ENCODE peak calls at places on chromosomes 4 and X, in ten cellular contexts. A is left ventricle myocardium inferior, J is fibroblast of pulmonary artery, X is PC-3, Y is HCT116, Q is cardiac fibroblast, G is astrocyte of the spinal cord, V is uterus, U is ascending aorta, H is mesothelial cell of epicardium. W is an unnamed sample.

GRCh38 chr4:3802571-3803474 is 36.6 kb downstream of the ADRA2C start:
- DNase-seq in Y (no peak), H (no peak), Q (no peak), A (no peak), J (no peak), V (no peak), U (no peak), G (no peak), X (no peak), W (no peak)

GRCh38 chr4:184347251-184348239 is 126.8 kb downstream of the IRF2 start:
- DNase-seq in Y (no peak), Q (peak; percentile 59), U (no peak), X (peak; percentile 68), A (peak; percentile 37), H (no peak), J (peak; percentile 52), V (no peak), G (peak; percentile 56), W (peak; percentile 73)

GRCh38 chr4:154744341-154744948 is 645 bp downstream of the LRAT start:
- DNase-seq in Q (no peak), G (no peak), H (no peak), A (no peak), J (no peak), Y (no peak), X (no peak), U (no peak), V (no peak), W (no peak)

GRCh38 chr4:3673176-3673575 is 93.0 kb upstream of the ADRA2C start:
- DNase-seq in U (no peak), Y (no peak), H (no peak), A (no peak), Q (no peak), G (no peak), X (no peak), J (no peak), V (peak; percentile 6), W (no peak)

GRCh38 chr4:36386691-36387090 is 105.3 kb downstream of the DTHD1 start:
- DNase-seq in H (no peak), Q (no peak), A (no peak), X (no peak), G (no peak), V (no peak), U (no peak), J (no peak), Y (no peak), W (no peak)

GRCh38 chrX:77899081-77899828 is at the start of gene COX7B:
- DNase-seq in X (peak; percentile 99), V (peak; percentile 83), U (no peak), A (no peak), G (peak; percentile 97), Y (peak; percentile 94), J (peak; percentile 98), Q (peak; percentile 98), H (peak; percentile 49), W (peak; percentile 49)

GRCh38 chr4:111334356-111334755 is 711.5 kb upstream of the PITX2 start:
- DNase-seq in J (no peak), V (no peak), Y (no peak), Q (no peak), H (no peak), X (no peak), G (no peak), A (no peak), U (no peak), W (no peak)

GRCh38 chr4:179709961-179710624 is 2267.9 kb upstream of the AGA start:
- DNase-seq in V (no peak), J (no peak), Y (no peak), X (no peak), U (no peak), A (no peak), Q (no peak), H (no peak), G (no peak), W (no peak)

GRCh38 chr4:88823058-88823919 is 125.7 kb upstream of the NAP1L5 start:
- DNase-seq in G (peak; percentile 98), V (peak; percentile 94), A (peak; percentile 88), H (peak; percentile 68), J (peak; percentile 98), U (peak; percentile 76), Y (peak; percentile 29), X (peak; percentile 87), Q (peak; percentile 95), W (peak; percentile 59)

GRCh38 chrX:56765816-56766553 is 36.9 kb downstream of the NBDY start:
- DNase-seq in Y (no peak), H (no peak), V (no peak), Q (peak; percentile 15), J (peak; percentile 6), A (no peak), G (no peak), U (no peak), X (no peak), W (peak; percentile 40)

GRCh38 chr4:123350191-123350544 is 46.4 kb upstream of the SPRY1 start:
- DNase-seq in V (no peak), Y (peak; percentile 16), H (no peak), U (no peak), X (peak; percentile 25), A (no peak), Q (peak; percentile 32), G (peak; percentile 11), J (peak; percentile 51), W (no peak)
- TF ChIP-seq CTCF in V (no peak), Y (no peak), H (no peak), U (no peak), X (peak; percentile 34), A (no peak), Q (no peak), G (no peak), J (no peak), W (no peak)

GRCh38 chr4:186146443-186146842 is 41.9 kb downstream of the FAM149A start:
- DNase-seq in Y (no peak), V (no peak), G (no peak), H (no peak), J (no peak), U (no peak), X (no peak), A (no peak), Q (no peak), W (no peak)

GRCh38 chr4:186150926-186151325 is 40.4 kb upstream of the CYP4V2 start:
- DNase-seq in H (no peak), U (no peak), X (no peak), Q (no peak), A (no peak), J (no peak), G (no peak), V (no peak), Y (no peak), W (no peak)

GRCh38 chr4:186151499-186151898 is 39.9 kb upstream of the CYP4V2 start:
- DNase-seq in U (no peak), H (no peak), A (no peak), Q (no peak), G (no peak), J (no peak), V (no peak), X (no peak), Y (no peak), W (no peak)

GRCh38 chr4:186149872-186150271 is 41.5 kb upstream of the CYP4V2 start:
- DNase-seq in H (peak; percentile 60), J (peak; percentile 66), V (peak; percentile 74), X (peak; percentile 39), G (peak; percentile 12), A (peak; percentile 52), U (no peak), Q (peak; percentile 55), Y (no peak), W (no peak)

DNA sequence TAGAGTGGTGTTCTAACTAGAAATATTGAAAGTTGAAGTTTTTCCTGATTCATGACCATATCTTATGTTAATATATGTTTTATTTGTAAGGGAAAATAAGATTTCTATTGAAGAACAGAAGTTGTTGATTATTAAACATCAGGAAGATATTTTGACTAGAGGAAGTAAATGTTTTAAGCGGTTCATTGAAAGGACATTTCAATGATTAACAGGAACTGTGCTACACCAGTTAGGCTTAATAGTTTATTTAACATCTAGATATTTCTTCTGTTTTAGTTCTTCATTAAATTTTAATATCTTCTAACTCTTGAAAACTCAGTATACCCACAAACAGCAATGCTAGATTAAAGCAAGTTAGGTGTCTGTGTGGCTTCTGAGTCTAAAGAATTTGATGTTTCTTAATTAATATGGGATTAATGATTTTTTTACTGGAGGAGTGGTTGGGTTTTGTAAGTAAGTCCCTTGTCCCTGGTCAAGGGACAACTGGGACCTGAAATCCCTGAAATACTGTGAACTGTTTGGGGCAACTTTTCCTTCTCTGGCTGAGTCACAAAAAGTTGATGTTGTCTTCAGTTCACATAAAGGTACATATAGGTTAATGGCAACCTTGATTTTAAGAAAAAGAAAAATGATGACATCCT is 42.9 kb upstream of the CYP4V2 start:
- DNase-seq in V (no peak), G (no peak), X (no peak), U (no peak), J (no peak), Q (no peak), H (no peak), A (no peak), Y (no peak), W (no peak)
- TF ChIP-seq CTCF in V (no peak), G (no peak), X (no peak), U (no peak), J (no peak), Q (no peak), H (no peak), A (no peak), Y (no peak), W (no peak)

GRCh38 chrX:24026403-24026801 is 584 bp downstream of the KLHL15 start:
- DNase-seq in V (no peak), A (no peak), H (no peak), Q (no peak), G (peak; percentile 36), Y (no peak), X (no peak), J (peak; percentile 20), U (no peak), W (no peak)

GRCh38 chrX:24023972-24024664 is 2.9 kb downstream of the KLHL15 start:
- DNase-seq in Y (no peak), Q (peak; percentile 31), G (peak; percentile 36), U (no peak), J (peak; percentile 26), A (no peak), V (no peak), X (peak; percentile 8), H (no peak), W (no peak)

GRCh38 chrX:24023538-24023937 is 3.4 kb downstream of the KLHL15 start:
- DNase-seq in X (no peak), Q (no peak), J (no peak), G (no peak), Y (no peak), H (no peak), A (no peak), V (no peak), U (no peak), W (no peak)

GRCh38 chrX:24025741-24026402 is 1.1 kb downstream of the KLHL15 start:
- DNase-seq in G (peak; percentile 59), H (no peak), A (no peak), X (peak; percentile 17), J (peak; percentile 86), Q (peak; percentile 81), Y (peak; percentile 24), V (peak; percentile 55), U (no peak), W (no peak)

GRCh38 chrX:24024819-24025740 is 1.9 kb downstream of the KLHL15 start:
- DNase-seq in V (peak; percentile 91), X (peak; percentile 86), A (peak; percentile 90), U (peak; percentile 43), Q (peak; percentile 89), H (peak; percentile 91), G (peak; percentile 93), J (peak; percentile 92), Y (peak; percentile 60), W (peak; percentile 93)
- TF ChIP-seq CTCF in V (no peak), X (no peak), A (no peak), U (no peak), Q (no peak), H (peak; percentile 38), G (no peak), J (no peak), Y (no peak), W (peak; percentile 5)

GRCh38 chr4:10589808-10590207 is 94.8 kb downstream of the CLNK start:
- DNase-seq in Q (no peak), A (no peak), U (no peak), V (no peak), J (peak; percentile 63), X (no peak), H (no peak), G (no peak), Y (no peak), W (no peak)
- TF ChIP-seq CTCF in Q (no peak), A (no peak), U (no peak), V (no peak), J (no peak), X (no peak), H (no peak), G (no peak), Y (no peak), W (no peak)

W was measured in GM20000.